ENCODE peak calls at places on chromosomes 1 and 21, in four cellular contexts. I is activated T-cell treated with anti-CD3 and anti-CD28 coated beads, Interleukin-2, amount 50 U/mL, for 4 hours; T is Panc1; R is body of pancreas. S is an unnamed sample.

GRCh38 chr1:61626820-61627219 is 98.1 kb downstream of the TM2D1 start:
- ATAC-seq in R (peak), I (no peak), T (no peak), S (no peak)

GRCh38 chr21:44478124-44478800 is 23.0 kb downstream of the LRRC3 start:
- ATAC-seq in R (no peak), T (no peak), I (no peak), S (no peak)

GRCh38 chr1:93666613-93667384 is 14.8 kb downstream of the BCAR3 start:
- ATAC-seq in I (no peak), T (peak), R (no peak), S (no peak)

GRCh38 chr1:197467881-197468280 is 199.8 kb downstream of the CRB1 start:
- ATAC-seq in R (no peak), T (no peak), I (no peak), S (no peak)

GRCh38 chr1:150560011-150560438 is 10.8 kb downstream of the ADAMTSL4 start:
- ATAC-seq in R (peak), T (no peak), I (no peak), S (no peak)

GRCh38 chr1:173666646-173667045 is 3.0 kb downstream of the ANKRD45 start:
- ATAC-seq in R (no peak), T (no peak), I (no peak), S (no peak)

GRCh38 chr1:220511183-220511582 is 16.8 kb upstream of the MARK1 start:
- ATAC-seq in I (no peak), T (no peak), R (no peak), S (no peak)

GRCh38 chr1:94335447-94335846 is 82.7 kb upstream of the ABCD3 start:
- ATAC-seq in T (peak), R (no peak), I (no peak), S (no peak)

GRCh38 chr1:31683997-31684396 is 19.8 kb downstream of the COL16A1 start:
- ATAC-seq in T (peak), R (no peak), I (no peak), S (no peak)

GRCh38 chr21:27837933-27838332 is 871.0 kb upstream of the ADAMTS5 start:
- ATAC-seq in T (no peak), I (no peak), R (no peak), S (no peak)

GRCh38 chr1:246364415-246364941 is 142.6 kb downstream of the SMYD3 start:
- ATAC-seq in R (no peak), T (no peak), I (peak), S (no peak)

GRCh38 chr21:45975017-45975595 is 6.5 kb upstream of the COL6A1 start:
- ATAC-seq in T (no peak), I (no peak), R (no peak), S (peak)

GRCh38 chr1:117636637-117637425 is 31.0 kb downstream of the TENT5C start:
- ATAC-seq in I (no peak), T (no peak), R (no peak), S (peak)

GRCh38 chr21:34996304-34997081 is 52.6 kb downstream of the RUNX1 start:
- ATAC-seq in R (peak), I (peak), T (no peak), S (no peak)

GRCh38 chr1:237562247-237562823 is 328.4 kb downstream of the ZP4 start:
- ATAC-seq in T (peak), I (peak), R (no peak), S (no peak)

GRCh38 chr1:208025036-208025435 is 114.1 kb upstream of the CD34 start:
- ATAC-seq in T (no peak), R (no peak), I (no peak), S (no peak)

GRCh38 chr1:235187316-235187715 is 26.3 kb upstream of the RBM34 start:
- ATAC-seq in T (no peak), I (no peak), R (no peak), S (no peak)

GRCh38 chr1:108817016-108817415 is 39.9 kb downstream of the AKNAD1 start:
- ATAC-seq in R (peak), I (no peak), T (peak), S (no peak)

GRCh38 chr1:17082761-17083160 is 28.9 kb upstream of the SDHB start:
- ATAC-seq in R (no peak), T (no peak), I (no peak), S (no peak)

GRCh38 chr1:184624051-184624450 is 130.6 kb downstream of the EDEM3 start:
- ATAC-seq in T (no peak), R (no peak), I (no peak), S (no peak)

GRCh38 chr1:241589524-241589923 is 50.6 kb downstream of the CHML start:
- ATAC-seq in T (no peak), I (no peak), R (no peak), S (no peak)

GRCh38 chr1:160626560-160627342 is 20.1 kb downstream of the SLAMF1 start:
- ATAC-seq in R (no peak), I (peak), T (no peak), S (peak)

GRCh38 chr21:29205988-29206387 is 75.5 kb downstream of the MAP3K7CL start:
- ATAC-seq in I (no peak), R (no peak), T (no peak), S (no peak)

GRCh38 chr1:231612393-231613089 is 14.0 kb upstream of the DISC1 start:
- ATAC-seq in T (no peak), R (no peak), I (peak), S (peak)